ENCODE peak calls at places on chromosomes 12 and 14, in five cellular contexts. N is IMR-90, L is neuronal stem cell, A is mesenchymal stem cell, F is H9. W is an unnamed sample.

GRCh38 chr14:69896972-69897371 is 17.8 kb downstream of the SMOC1 start:
- DNase-seq in L (no peak), N (no peak), F (no peak), A (no peak), W (no peak)

GRCh38 chr14:67495827-67496226 is 7.3 kb upstream of the TMEM229B start:
- DNase-seq in L (no peak), A (no peak), F (no peak), N (no peak), W (no peak)

GRCh38 chr12:104718581-104718980 is 239.5 kb downstream of the SLC41A2 start:
- DNase-seq in F (no peak), N (peak; percentile 34), A (no peak), L (no peak), W (no peak)

GRCh38 chr12:106586803-106587684 is 4.2 kb downstream of the RFX4 start:
- DNase-seq in N (no peak), A (peak; percentile 5), L (peak; percentile 66), F (peak; percentile 80), W (peak; percentile 77)

GRCh38 chr14:77043177-77043983 is 14.9 kb upstream of the IRF2BPL start:
- DNase-seq in A (peak; percentile 91), N (peak; percentile 91), F (no peak), L (no peak), W (no peak)

GRCh38 chr12:40614923-40615322 is 77.3 kb upstream of the CNTN1 start:
- DNase-seq in L (no peak), A (no peak), N (no peak), F (no peak), W (no peak)

GRCh38 chr12:90987101-90987500 is 17.7 kb downstream of the EPYC start:
- DNase-seq in N (no peak), F (no peak), A (no peak), L (no peak), W (no peak)

GRCh38 chr12:41254004-41254403 is 65.9 kb downstream of the PDZRN4 start:
- DNase-seq in F (no peak), A (no peak), L (no peak), N (no peak), W (no peak)

GRCh38 chr12:15196678-15197267 is 24.4 kb downstream of the RERG start:
- DNase-seq in F (no peak), L (no peak), A (no peak), N (no peak), W (no peak)

GRCh38 chr14:62691613-62692489 is 353.4 kb downstream of the KCNH5 start:
- DNase-seq in F (no peak), N (peak; percentile 97), L (no peak), A (peak; percentile 97), W (no peak)

GRCh38 chr14:59585891-59586554 is 9.4 kb upstream of the CCDC175 start:
- DNase-seq in A (peak; percentile 82), L (no peak), N (peak; percentile 40), F (no peak), W (no peak)

GRCh38 chr14:36976571-36977023 is 195.8 kb downstream of the SLC25A21 start:
- DNase-seq in A (peak; percentile 14), N (peak; percentile 37), F (no peak), L (no peak), W (no peak)

GRCh38 chr14:85281921-85282320 is 248.0 kb upstream of the FLRT2 start:
- DNase-seq in L (no peak), A (peak; percentile 6), F (no peak), N (no peak), W (no peak)

GRCh38 chr12:74412607-74413230 is 124.9 kb upstream of the ATXN7L3B start:
- DNase-seq in N (peak; percentile 3), L (peak; percentile 6), A (peak; percentile 25), F (no peak), W (no peak)

GRCh38 chr14:95784137-95784536 is 70.2 kb upstream of the TCL1A start:
- DNase-seq in N (peak; percentile 38), L (peak; percentile 58), A (no peak), F (no peak), W (no peak)

GRCh38 chr12:26338574-26339572 is 143.5 kb downstream of the SSPN start:
- DNase-seq in F (no peak), N (peak; percentile 78), L (no peak), A (peak; percentile 28), W (no peak)

GRCh38 chr12:26339976-26340375 is 144.6 kb downstream of the SSPN start:
- DNase-seq in A (no peak), N (no peak), L (no peak), F (no peak), W (no peak)

GRCh38 chr12:26345471-26346003 is 150.2 kb downstream of the SSPN start:
- DNase-seq in N (peak; percentile 35), F (no peak), A (no peak), L (no peak), W (no peak)

GRCh38 chr12:26341481-26341880 is 146.1 kb downstream of the SSPN start:
- DNase-seq in F (no peak), N (no peak), A (no peak), L (no peak), W (no peak)

GRCh38 chr12:26340649-26341048 is 145.3 kb downstream of the SSPN start:
- DNase-seq in F (no peak), A (no peak), L (no peak), N (no peak), W (no peak)
- H3K23ac ChIP-seq in F (no peak overlapping the region), A (no peak overlapping the region), L (no peak overlapping the region), N (no peak overlapping the region), W (no peak overlapping the region)

GRCh38 chr12:30928356-30929264 is 2.1 kb downstream of the TSPAN11 start:
- DNase-seq in A (no peak), F (peak; percentile 24), L (no peak), N (no peak), W (no peak)
- H3K23ac ChIP-seq in A (no peak overlapping the region), F (no peak overlapping the region), L (no peak overlapping the region), N (no peak overlapping the region), W (no peak overlapping the region)

DNA sequence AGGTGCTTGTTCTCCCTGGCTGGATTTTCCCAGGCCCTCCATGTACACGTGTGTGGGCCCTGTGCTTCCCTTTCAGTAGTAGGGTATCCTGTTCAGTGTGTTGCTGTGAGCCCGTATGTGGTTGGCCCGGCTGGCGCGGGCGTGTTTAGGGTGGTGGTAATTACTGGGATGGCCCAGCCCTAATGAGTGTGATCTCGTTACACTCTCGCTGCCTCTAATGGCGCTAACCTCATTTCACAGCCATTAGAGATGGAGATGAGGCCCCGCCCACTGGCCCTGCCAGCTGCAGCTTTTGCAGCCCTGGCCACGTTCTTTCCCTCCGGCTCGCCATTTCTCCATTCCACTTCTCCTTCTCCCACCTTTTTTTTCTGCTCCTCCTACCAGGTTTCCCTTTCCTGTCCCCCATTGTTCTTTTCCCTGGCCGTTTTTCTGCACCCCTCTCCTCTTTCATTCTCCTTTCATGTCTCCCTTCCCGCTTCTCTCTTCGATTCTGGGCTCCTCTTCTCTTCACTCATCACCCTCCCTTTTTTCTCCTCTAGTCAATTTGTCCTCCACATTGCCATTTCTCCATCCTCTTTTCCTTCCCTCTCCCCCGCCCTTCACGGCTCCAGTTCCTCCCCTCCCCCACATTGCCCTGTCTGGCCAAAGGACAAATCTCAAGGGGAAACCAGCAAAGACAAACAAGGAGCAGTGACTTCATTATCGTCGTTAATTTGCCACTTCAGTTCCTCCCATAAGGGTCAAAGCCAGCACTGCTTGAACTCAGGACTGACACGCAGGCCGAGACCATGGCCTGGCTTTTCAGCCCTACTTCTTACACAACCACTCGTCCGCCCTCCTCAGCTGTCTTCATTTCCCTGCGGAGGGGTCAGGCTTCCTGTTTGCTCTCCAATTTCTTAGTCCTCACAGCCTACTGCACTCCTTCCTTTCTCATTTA is 6.8 kb downstream of the ZFHX2 start:
- DNase-seq in L (no peak), F (peak; percentile 91), N (no peak), A (no peak), W (peak; percentile 81)
- H3K23ac ChIP-seq in L (no peak overlapping the region), F (no peak overlapping the region), N (no peak overlapping the region), A (no peak overlapping the region), W (no peak overlapping the region)

GRCh38 chr14:101337053-101337452 is 224.2 kb upstream of the DIO3 start:
- DNase-seq in N (no peak), F (no peak), L (no peak), A (no peak), W (no peak)
- H3K23ac ChIP-seq in N (no peak overlapping the region), F (no peak overlapping the region), L (no peak overlapping the region), A (no peak overlapping the region), W (no peak overlapping the region)

DNA sequence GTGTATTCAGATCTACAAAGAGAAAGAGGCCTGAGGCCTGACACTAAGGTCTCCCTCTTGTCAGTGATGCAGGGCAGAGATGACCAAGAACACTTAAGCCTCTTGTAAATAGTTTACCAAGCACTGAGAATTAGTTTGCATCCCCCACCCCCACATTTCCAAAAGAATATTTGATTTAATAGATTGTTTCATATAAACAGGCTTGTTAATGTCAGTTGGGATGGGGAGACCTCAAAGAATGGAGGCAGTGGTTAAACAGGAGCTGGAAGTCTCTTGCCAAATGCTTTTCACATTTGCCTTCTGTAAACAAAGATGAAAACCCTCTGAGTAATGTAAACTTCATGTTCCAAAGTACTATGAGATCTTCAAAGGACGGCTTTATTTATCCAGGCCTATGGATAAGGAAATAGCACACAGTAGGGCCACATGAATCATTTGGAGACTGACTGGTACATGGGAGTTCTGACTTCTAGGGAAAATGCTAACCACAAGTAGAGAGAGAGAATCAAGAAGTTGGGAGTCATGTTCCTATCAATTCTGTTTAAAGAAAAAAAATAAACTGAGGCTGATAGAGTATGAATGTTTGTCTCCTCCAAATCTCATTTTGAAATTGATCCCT is 234.7 kb downstream of the ANO2 start:
- DNase-seq in A (peak; percentile 76), L (no peak), F (no peak), N (peak; percentile 36), W (no peak)
- H3K23ac ChIP-seq in A (no peak overlapping the region), L (no peak overlapping the region), F (no peak overlapping the region), N (no peak overlapping the region), W (no peak overlapping the region)

GRCh38 chr14:102840115-102840514 is 62.9 kb downstream of the TRAF3 start:
- DNase-seq in L (no peak), A (no peak), F (no peak), N (no peak), W (no peak)

GRCh38 chr14:102835959-102836358 is 58.7 kb downstream of the TRAF3 start:
- DNase-seq in L (no peak), N (no peak), A (no peak), F (no peak), W (no peak)

GRCh38 chr14:102838531-102838930 is 61.3 kb downstream of the TRAF3 start:
- DNase-seq in F (peak; percentile 55), N (no peak), A (no peak), L (no peak), W (no peak)

GRCh38 chr14:102840801-102841528 is 63.7 kb downstream of the TRAF3 start:
- DNase-seq in L (no peak), F (no peak), A (no peak), N (no peak), W (no peak)
- H3K23ac ChIP-seq in L (no peak overlapping the region), F (no peak overlapping the region), A (no peak overlapping the region), N (no peak overlapping the region), W (no peak overlapping the region)

DNA sequence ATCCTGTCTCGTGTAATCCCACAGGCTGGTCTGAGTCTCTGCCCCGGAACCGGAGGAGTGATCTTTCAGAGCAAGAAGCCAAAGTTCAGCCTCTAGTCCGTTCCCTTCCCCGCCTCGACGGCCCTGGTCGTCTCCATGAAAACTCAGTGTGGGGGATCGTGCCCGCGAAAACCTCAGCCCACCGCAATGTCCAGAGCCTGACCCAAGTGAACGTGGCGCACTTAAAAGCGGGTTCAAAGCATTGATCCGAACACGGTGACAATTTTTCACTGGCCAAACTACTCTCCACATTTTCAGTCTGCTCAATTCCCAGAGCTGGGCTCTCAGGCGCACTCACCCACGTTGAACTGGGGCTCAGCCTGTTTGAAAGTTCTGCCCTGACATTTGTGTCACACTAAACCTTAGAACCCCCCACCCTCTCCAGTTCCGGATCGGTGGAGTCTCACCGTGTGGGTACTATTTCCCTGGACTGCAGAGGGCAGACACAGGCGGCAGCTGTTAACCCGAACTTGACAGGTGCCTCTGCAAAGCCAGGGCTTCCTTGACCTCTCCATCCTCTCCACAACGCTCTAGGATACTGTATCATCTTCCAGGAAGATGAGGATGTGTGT is 883 bp upstream of the PRICKLE1 start:
- DNase-seq in A (peak; percentile 33), F (peak; percentile 51), L (peak; percentile 18), N (no peak), W (peak; percentile 57)
- H3K23ac ChIP-seq in A (no peak overlapping the region), F (no peak overlapping the region), L (peak overlapping the region; percentile 76), N (peak overlapping the region; percentile 79), W (no peak overlapping the region)

W was measured in H1.